ENCODE peak calls at places on chromosomes 12 and 14, in four cellular contexts. K is GM12878, V is IMR-90, D is K562. L is an unnamed sample.
A peak's percentile ranks its signal among the peaks of the same experiment; 100 is the strongest.

GRCh38 chr12:120365675-120366340 is 3.2 kb downstream of the MSI1 start:
- DNase-seq in K (no peak), V (no peak), D (no peak), L (no peak)

GRCh38 chr12:15050664-15051063 is 77.8 kb downstream of the PDE6H start:
- DNase-seq in K (no peak), V (no peak), D (no peak), L (no peak)

GRCh38 chr12:77231548-77231947 is 166.2 kb upstream of the E2F7 start:
- DNase-seq in K (no peak), V (peak; percentile 55), D (no peak), L (no peak)

GRCh38 chr14:34474187-34474679 is 12.2 kb upstream of the SPTSSA start:
- DNase-seq in K (no peak), V (no peak), D (no peak), L (no peak)

GRCh38 chr12:68267892-68268396 is 14.5 kb upstream of the IL22 start:
- DNase-seq in K (no peak), V (peak; percentile 88), D (no peak), L (no peak)

GRCh38 chr14:53964249-53964648 is 7.6 kb upstream of the BMP4 start:
- DNase-seq in K (no peak), V (peak; percentile 47), D (no peak), L (no peak)

GRCh38 chr14:95519699-95520098 is 3.2 kb upstream of the SYNE3 start:
- DNase-seq in K (no peak), V (peak; percentile 77), D (no peak), L (no peak)

GRCh38 chr12:119444462-119445044 is 110.0 kb downstream of the CCDC60 start:
- DNase-seq in K (peak; percentile 28), V (no peak), D (peak; percentile 77), L (peak; percentile 43)

GRCh38 chr12:15978431-15978950 is 67.4 kb downstream of the DERA start:
- DNase-seq in K (no peak), V (peak; percentile 60), D (no peak), L (no peak)

GRCh38 chr14:34328178-34328577 is 133.9 kb downstream of the SPTSSA start:
- DNase-seq in K (no peak), V (peak; percentile 7), D (no peak), L (no peak)

GRCh38 chr12:30823140-30823669 is 68.5 kb upstream of the CAPRIN2 start:
- DNase-seq in K (no peak), V (no peak), D (no peak), L (no peak)

GRCh38 chr12:52168019-52168717 is 23.6 kb downstream of the KRT80 start:
- DNase-seq in K (no peak), V (peak; percentile 88), D (no peak), L (no peak)

GRCh38 chr14:56334458-56334857 is 216.2 kb downstream of the PELI2 start:
- DNase-seq in K (no peak), V (peak; percentile 49), D (no peak), L (no peak)
- TF ChIP-seq CHD1 in K (no peak), V (no peak), D (no peak), L (no peak)

GRCh38 chr14:99741227-99741976 is 51.8 kb upstream of the EML1 start:
- DNase-seq in K (no peak), V (no peak), D (no peak), L (no peak)

GRCh38 chr14:99742509-99743487 is 50.4 kb upstream of the EML1 start:
- DNase-seq in K (no peak), V (no peak), D (no peak), L (no peak)

GRCh38 chr14:99737956-99738667 is 54.0 kb downstream of the CYP46A1 start:
- DNase-seq in K (no peak), V (no peak), D (no peak), L (no peak)

GRCh38 chr14:99742074-99742473 is 51.1 kb upstream of the EML1 start:
- DNase-seq in K (no peak), V (no peak), D (no peak), L (no peak)

GRCh38 chr14:99740411-99740810 is 52.8 kb upstream of the EML1 start:
- DNase-seq in K (no peak), V (no peak), D (no peak), L (no peak)
- TF ChIP-seq CHD1 in K (no peak), V (no peak), D (no peak), L (no peak)

GRCh38 chr12:100164153-100164704 is 21.6 kb upstream of the BLTP3B start:
- DNase-seq in K (no peak), V (no peak), D (no peak), L (no peak)

GRCh38 chr12:100165356-100165755 is 22.7 kb upstream of the BLTP3B start:
- DNase-seq in K (no peak), V (no peak), D (no peak), L (no peak)

GRCh38 chr12:100168562-100168961 is 25.9 kb upstream of the BLTP3B start:
- DNase-seq in K (no peak), V (no peak), D (no peak), L (no peak)

GRCh38 chr12:100163416-100164152 is 20.9 kb upstream of the BLTP3B start:
- DNase-seq in K (no peak), V (peak; percentile 33), D (peak; percentile 54), L (peak; percentile 87)

DNA sequence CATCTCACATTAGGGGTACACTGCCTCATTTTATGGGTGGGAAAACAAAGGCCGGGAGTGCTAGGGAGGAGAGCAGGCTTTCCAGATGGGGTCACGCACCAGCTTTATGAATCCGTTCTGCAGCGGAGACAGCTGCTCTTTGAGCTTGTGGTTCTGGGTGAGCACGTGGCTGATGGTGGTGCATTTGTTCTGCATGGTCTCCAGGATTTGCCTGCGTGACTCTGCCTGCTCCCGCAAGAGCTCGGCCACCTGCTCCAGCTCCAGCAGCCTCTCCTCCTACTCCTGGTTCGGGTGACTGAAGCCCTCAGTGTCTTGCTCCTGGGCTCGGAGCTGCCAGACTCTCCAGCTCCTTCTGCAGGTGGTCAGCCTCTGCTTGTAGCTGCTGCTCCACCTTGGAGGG is 23.6 kb upstream of the BLTP3B start:
- DNase-seq in K (no peak), V (no peak), D (no peak), L (no peak)
- TF ChIP-seq CHD1 in K (no peak), V (no peak), D (no peak), L (no peak)

GRCh38 chr12:45648070-45648469 is 81.4 kb upstream of the ARID2 start:
- DNase-seq in K (no peak), V (no peak), D (no peak), L (no peak)
- TF ChIP-seq CHD1 in K (no peak), V (no peak), D (no peak), L (no peak)

GRCh38 chr14:101120636-101121398 is 217.3 kb upstream of the RTL1 start:
- DNase-seq in K (no peak), V (no peak), D (no peak), L (no peak)

GRCh38 chr14:101122114-101122854 is 218.8 kb upstream of the RTL1 start:
- DNase-seq in K (no peak), V (no peak), D (no peak), L (no peak)

GRCh38 chr14:101121399-101122113 is 218.0 kb upstream of the RTL1 start:
- DNase-seq in K (no peak), V (no peak), D (no peak), L (no peak)

GRCh38 chr14:101118746-101119610 is 215.5 kb upstream of the RTL1 start:
- DNase-seq in K (no peak), V (no peak), D (no peak), L (no peak)

DNA sequence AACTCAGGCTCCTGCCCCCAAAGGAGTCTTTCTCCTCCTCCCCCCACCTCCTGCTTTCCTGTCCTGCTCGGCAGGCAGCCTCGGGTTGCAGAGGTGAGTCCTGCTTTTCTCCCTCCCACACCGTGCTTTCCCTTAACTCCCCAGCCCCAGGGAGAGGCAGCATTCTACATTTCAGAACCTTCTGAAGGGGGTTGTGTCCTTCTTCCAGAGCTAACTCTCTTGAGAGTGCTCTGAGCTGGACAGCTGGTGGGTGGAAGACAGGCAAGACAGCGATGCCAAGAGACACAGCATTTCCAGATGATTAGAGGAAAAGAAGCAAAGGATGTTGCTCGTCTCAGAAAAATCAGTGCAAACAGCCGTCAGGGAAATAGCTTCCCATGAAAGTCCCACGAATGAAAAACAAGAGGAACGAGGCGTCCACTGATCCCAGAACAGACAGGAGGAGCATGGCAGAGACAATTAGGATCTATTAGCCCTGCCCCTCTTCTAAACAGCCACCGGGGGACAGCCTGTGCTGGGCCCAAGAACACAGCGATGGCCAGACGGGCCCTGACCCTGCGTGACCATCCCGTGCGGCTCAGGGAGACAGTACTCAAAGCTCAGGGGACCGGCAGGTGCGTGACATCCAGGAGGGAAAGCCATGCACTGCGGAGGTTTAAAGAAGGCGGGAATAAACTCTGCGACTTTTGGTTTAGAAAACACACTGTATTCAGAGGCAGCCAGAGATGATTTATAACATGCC is 216.5 kb upstream of the RTL1 start:
- DNase-seq in K (no peak), V (peak; percentile 11), D (no peak), L (no peak)
- TF ChIP-seq CHD1 in K (no peak), V (no peak), D (no peak), L (no peak)

GRCh38 chr12:24903305-24904088 is 45.4 kb downstream of the BCAT1 start:
- DNase-seq in K (no peak), V (no peak), D (no peak), L (no peak)
- TF ChIP-seq CHD1 in K (no peak), V (no peak), D (no peak), L (no peak)

GRCh38 chr12:95590775-95591174 is 39.5 kb upstream of the USP44 start:
- DNase-seq in K (no peak), V (no peak), D (no peak), L (no peak)
- TF ChIP-seq CHD1 in K (no peak), V (no peak), D (no peak), L (no peak)

GRCh38 chr14:47674148-47674545 is 1.3 kb downstream of the MDGA2 start:
- DNase-seq in K (no peak), V (no peak), D (no peak), L (peak; percentile 64)
- TF ChIP-seq CHD1 in K (no peak), V (no peak), D (no peak), L (no peak)

GRCh38 chr12:126160912-126161311 is 1095.7 kb downstream of the AACS start:
- DNase-seq in K (no peak), V (no peak), D (no peak), L (no peak)

GRCh38 chr12:126157575-126157966 is 1092.3 kb downstream of the AACS start:
- DNase-seq in K (no peak), V (no peak), D (no peak), L (no peak)

GRCh38 chr12:126159139-126159538 is 1093.9 kb downstream of the AACS start:
- DNase-seq in K (no peak), V (no peak), D (no peak), L (no peak)

DNA sequence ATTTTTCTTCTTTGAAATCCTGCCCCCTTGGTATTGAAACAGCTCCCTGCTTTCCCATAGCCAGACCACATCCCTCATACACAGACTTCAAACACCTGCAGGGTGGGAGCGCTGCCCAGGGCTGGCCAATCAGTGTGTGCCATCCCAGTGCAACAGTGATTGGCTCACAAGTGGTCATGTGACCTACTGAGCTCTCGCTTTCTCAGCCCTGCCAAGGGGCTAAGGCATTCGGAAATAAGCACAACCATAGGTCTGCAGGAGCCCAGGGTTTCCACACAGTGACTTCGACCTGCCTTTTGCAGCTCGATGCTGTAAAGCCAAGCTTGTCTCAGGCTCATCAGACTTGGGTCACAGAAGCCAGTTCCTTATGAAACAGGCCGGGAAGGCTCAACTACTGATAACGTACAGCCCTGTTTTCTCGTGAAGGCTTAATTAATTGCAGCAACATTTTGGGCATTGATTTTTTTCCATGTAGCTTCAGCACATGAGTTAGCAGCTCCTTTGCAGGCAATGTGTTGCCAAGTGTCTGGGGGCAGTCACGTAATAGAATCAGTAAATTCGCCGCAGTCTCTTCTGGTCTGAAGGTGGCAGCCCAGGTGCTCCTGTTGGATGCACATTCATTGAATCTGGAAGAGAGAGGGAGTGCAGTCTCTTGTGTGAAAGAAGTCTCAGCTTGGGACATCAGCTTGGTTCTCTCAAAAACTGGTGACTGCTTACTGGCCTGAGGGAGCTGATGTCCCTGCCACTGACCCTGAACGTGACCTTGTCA is 1091.8 kb downstream of the AACS start:
- DNase-seq in K (no peak), V (no peak), D (no peak), L (peak; percentile 47)
- TF ChIP-seq CHD1 in K (no peak), V (no peak), D (no peak), L (no peak)

L was measured in H1.